ENCODE peak calls at places on chromosomes 1 and 21, in seven cellular contexts. H, M, S, Z, Y, F and L are unnamed samples.

GRCh38 chr21:46081862-46082637 is 15.9 kb upstream of the COL6A2 start:
- DNase-seq in H (no peak), M (no peak), S (no peak), Z (no peak), Y (peak), F (no peak), L (no peak)

GRCh38 chr1:12604114-12604874 is 13.7 kb downstream of the DHRS3 start:
- DNase-seq in H (no peak), M (peak), S (peak), Z (peak), Y (no peak), F (peak), L (peak)

GRCh38 chr1:51264470-51264869 is 28.4 kb downstream of the RNF11 start:
- DNase-seq in H (no peak), M (peak), S (no peak), Z (no peak), Y (no peak), F (no peak), L (peak)

GRCh38 chr1:173954179-173954578 is 37.1 kb upstream of the SERPINC1 start:
- DNase-seq in H (no peak), M (no peak), S (no peak), Z (no peak), Y (no peak), F (no peak), L (no peak)

GRCh38 chr1:87273291-87273690 is 55.4 kb upstream of the LMO4 start:
- DNase-seq in H (no peak), M (no peak), S (no peak), Z (no peak), Y (no peak), F (no peak), L (no peak)

GRCh38 chr21:24367936-24368335 is 1239.3 kb downstream of the MRPL39 start:
- DNase-seq in H (no peak), M (no peak), S (no peak), Z (no peak), Y (no peak), F (no peak), L (no peak)

GRCh38 chr1:247145279-247145678 is 26.5 kb downstream of the ZNF124 start:
- DNase-seq in H (peak), M (no peak), S (no peak), Z (no peak), Y (no peak), F (no peak), L (no peak)

GRCh38 chr1:34190692-34191091 is 14.0 kb downstream of the C1orf94 start:
- DNase-seq in H (no peak), M (no peak), S (peak), Z (no peak), Y (no peak), F (no peak), L (peak)

GRCh38 chr1:36128126-36128904 is 3.3 kb upstream of the COL8A2 start:
- DNase-seq in H (no peak), M (no peak), S (no peak), Z (no peak), Y (no peak), F (no peak), L (peak)

GRCh38 chr1:168179411-168180147 is 817 bp downstream of the TIPRL start:
- DNase-seq in H (no peak), M (no peak), S (peak), Z (no peak), Y (no peak), F (no peak), L (no peak)

GRCh38 chr1:32742132-32742947 is 39.8 kb upstream of the SYNC start:
- DNase-seq in H (no peak), M (no peak), S (no peak), Z (peak), Y (peak), F (peak), L (no peak)

GRCh38 chr1:174005032-174005431 is 17.1 kb downstream of the RC3H1 start:
- DNase-seq in H (no peak), M (no peak), S (peak), Z (no peak), Y (no peak), F (no peak), L (no peak)

GRCh38 chr1:193104496-193104905 is 713 bp downstream of the GLRX2 start:
- DNase-seq in H (no peak), M (no peak), S (peak), Z (peak), Y (peak), F (peak), L (peak)

GRCh38 chr1:17736625-17737024 is 18.5 kb upstream of the ACTL8 start:
- DNase-seq in H (no peak), M (no peak), S (no peak), Z (no peak), Y (no peak), F (no peak), L (no peak)

GRCh38 chr1:153515504-153516394 is 20.0 kb downstream of the S100A6 start:
- DNase-seq in H (no peak), M (no peak), S (peak), Z (peak), Y (no peak), F (no peak), L (no peak)

GRCh38 chr1:107692580-107693345 is 272.2 kb downstream of the VAV3 start:
- DNase-seq in H (no peak), M (no peak), S (no peak), Z (no peak), Y (no peak), F (no peak), L (no peak)

GRCh38 chr1:7422081-7422480 is 349.0 kb upstream of the VAMP3 start:
- DNase-seq in H (no peak), M (no peak), S (no peak), Z (no peak), Y (peak), F (no peak), L (no peak)

GRCh38 chr1:228073870-228074545 is 8.5 kb upstream of the ARF1 start:
- DNase-seq in H (no peak), M (no peak), S (peak), Z (no peak), Y (no peak), F (no peak), L (no peak)

GRCh38 chr1:188668083-188668482 is 1809.6 kb downstream of the BRINP3 start:
- DNase-seq in H (no peak), M (no peak), S (peak), Z (no peak), Y (no peak), F (no peak), L (no peak)

GRCh38 chr1:70586046-70586445 is 175.0 kb downstream of the CTH start:
- DNase-seq in H (no peak), M (no peak), S (no peak), Z (no peak), Y (no peak), F (no peak), L (no peak)

GRCh38 chr1:77741316-77741715 is 18.3 kb downstream of the USP33 start:
- DNase-seq in H (no peak), M (no peak), S (no peak), Z (no peak), Y (no peak), F (no peak), L (no peak)

GRCh38 chr1:206674236-206674635 is 10.5 kb upstream of the MAPKAPK2 start:
- DNase-seq in H (no peak), M (no peak), S (no peak), Z (no peak), Y (no peak), F (no peak), L (no peak)

GRCh38 chr1:63777965-63778880 is 4.4 kb downstream of the ROR1 start:
- DNase-seq in H (no peak), M (no peak), S (no peak), Z (no peak), Y (no peak), F (no peak), L (no peak)

GRCh38 chr1:218380125-218380977 is 35.2 kb downstream of the TGFB2 start:
- DNase-seq in H (no peak), M (peak), S (no peak), Z (no peak), Y (peak), F (peak), L (peak)

GRCh38 chr1:165352442-165353293 is 3.8 kb downstream of the LMX1A start:
- DNase-seq in H (no peak), M (no peak), S (no peak), Z (peak), Y (no peak), F (no peak), L (no peak)

GRCh38 chr1:43887748-43888147 is 45.9 kb upstream of the ARTN start:
- DNase-seq in H (no peak), M (no peak), S (no peak), Z (no peak), Y (no peak), F (no peak), L (no peak)

GRCh38 chr1:159889202-159889601 is 10.8 kb downstream of the CFAP45 start:
- DNase-seq in H (no peak), M (no peak), S (peak), Z (no peak), Y (no peak), F (no peak), L (no peak)

GRCh38 chr1:2807678-2808385 is 6.3 kb upstream of the TTC34 start:
- DNase-seq in H (no peak), M (no peak), S (no peak), Z (no peak), Y (no peak), F (no peak), L (no peak)

DNA sequence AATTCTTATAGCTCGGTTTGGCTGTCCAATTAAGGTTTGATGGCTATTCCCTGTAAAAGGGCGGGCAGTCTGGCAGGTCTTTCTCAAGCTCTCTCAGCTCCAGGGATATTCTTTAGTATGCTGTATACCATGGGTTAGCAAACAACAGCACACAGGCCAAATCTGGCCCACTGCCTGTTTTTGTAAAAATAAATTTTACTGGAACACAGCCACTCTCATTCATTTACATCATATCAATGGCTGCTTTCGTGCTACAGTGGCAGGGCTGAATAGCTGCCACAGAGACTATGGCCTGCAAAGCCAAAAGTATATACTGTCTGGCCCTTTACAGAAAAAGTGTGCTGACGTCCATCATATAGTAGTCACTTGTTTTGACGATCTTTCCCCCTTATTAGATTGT is 32.0 kb downstream of the MACO1 start:
- DNase-seq in H (no peak), M (peak), S (no peak), Z (peak), Y (no peak), F (no peak), L (no peak)
- TF ChIP-seq POLR2A in H (no peak), M (no peak), S (no peak), Z (no peak), Y (no peak), F (no peak), L (no peak)

DNA sequence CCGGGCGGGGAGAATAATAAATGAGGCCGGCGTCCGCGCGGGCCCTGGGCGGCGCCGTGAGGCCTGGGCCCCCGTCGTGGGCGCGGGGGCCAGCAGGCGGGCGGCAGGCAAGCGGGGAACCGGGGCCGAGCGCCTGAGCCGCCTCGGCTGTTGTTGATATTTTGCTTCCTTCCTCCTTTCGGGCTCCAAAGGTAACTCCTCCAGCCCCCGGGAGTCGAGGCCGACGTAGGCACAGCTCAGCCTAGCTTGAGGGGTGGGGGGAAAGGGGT is at the start of gene MEF2D:
- DNase-seq in H (no peak), M (no peak), S (no peak), Z (no peak), Y (no peak), F (no peak), L (no peak)
- TF ChIP-seq POLR2A in H (peak), M (no peak), S (peak), Z (no peak), Y (no peak), F (peak), L (no peak)

DNA sequence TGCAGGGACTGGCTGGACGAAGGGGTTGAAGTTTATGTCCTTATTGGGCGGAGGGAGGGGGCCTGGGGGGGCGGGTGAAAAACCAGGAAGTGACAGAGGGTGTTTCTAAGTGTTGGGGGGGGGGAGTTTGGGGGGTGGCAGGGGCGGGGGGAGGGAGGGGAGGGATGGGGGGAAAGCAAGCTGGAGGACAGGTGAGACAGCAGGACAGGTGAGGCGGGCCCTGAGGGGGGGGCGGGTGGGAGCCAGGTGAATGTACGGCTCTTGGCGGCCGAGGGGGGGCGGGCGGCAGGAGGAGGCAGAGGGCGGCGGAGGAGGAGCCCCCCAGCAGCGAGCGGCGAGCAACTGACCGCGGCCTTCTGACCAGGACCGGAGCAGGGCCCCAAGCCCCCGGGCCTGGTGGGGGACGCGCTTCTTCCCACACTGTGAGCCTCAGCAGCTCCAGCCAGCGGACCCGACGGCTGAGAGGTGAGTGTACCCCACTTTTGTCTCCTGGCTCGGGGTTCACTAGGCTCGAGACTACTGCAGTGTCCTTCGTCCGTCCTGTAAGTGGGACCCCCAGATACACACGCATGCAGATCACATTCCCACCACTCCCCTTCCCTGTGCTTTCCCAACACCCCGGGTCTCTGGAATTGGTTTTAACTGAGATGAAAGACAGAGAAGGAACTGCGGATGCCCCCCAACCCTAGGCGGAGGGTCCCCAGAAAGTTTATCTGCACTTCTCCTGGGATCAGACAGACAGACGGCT is at the start of gene ZBTB7B:
- DNase-seq in H (no peak), M (peak), S (peak), Z (peak), Y (peak), F (peak), L (no peak)
- TF ChIP-seq POLR2A in H (no peak), M (no peak), S (no peak), Z (peak), Y (peak), F (no peak), L (no peak)

GRCh38 chr1:95183952-95184351 is 50.1 kb upstream of the RWDD3 start:
- DNase-seq in H (no peak), M (no peak), S (no peak), Z (no peak), Y (no peak), F (no peak), L (no peak)

GRCh38 chr1:95176859-95177258 is 57.2 kb upstream of the RWDD3 start:
- DNase-seq in H (no peak), M (no peak), S (no peak), Z (no peak), Y (no peak), F (no peak), L (no peak)

DNA sequence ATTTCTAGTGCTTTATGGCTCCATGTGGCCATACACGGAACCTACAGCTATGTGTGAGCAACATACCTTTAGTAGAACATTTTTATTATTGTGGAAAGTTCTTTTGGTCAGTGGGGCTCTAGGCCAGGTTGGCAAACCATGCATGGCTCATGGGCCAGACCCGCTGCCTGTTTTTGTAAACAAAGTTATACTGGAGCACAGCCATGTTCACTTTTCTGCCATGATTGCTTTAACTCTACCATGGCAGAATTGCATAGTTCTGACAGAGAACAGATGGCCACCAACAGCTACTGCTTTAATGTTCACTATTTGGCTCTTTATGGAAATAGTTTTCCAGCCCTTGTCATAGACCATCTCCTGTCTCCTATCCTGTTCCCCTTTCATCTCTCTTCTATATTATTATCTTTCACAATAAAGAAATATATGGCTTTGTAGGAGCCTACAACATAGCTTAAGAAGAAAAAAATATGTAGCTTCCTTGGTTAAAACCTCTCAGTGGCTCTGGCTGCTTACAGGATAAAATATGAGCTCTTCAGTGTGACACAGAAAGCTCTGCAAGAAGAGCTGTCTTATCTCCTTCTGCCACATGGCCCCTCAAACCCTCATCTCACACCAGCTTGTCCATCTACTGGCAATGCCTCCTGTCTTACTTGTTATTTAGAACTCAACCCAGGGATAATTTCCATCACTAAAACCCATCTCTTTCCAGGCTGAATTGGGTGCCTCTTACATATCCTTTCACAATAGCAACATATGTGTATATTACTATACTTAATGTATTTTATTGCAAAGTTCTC is 54.6 kb upstream of the RWDD3 start:
- DNase-seq in H (no peak), M (no peak), S (no peak), Z (no peak), Y (no peak), F (no peak), L (no peak)
- TF ChIP-seq POLR2A in H (no peak), M (no peak), S (no peak), Z (no peak), Y (no peak), F (no peak), L (no peak)

DNA sequence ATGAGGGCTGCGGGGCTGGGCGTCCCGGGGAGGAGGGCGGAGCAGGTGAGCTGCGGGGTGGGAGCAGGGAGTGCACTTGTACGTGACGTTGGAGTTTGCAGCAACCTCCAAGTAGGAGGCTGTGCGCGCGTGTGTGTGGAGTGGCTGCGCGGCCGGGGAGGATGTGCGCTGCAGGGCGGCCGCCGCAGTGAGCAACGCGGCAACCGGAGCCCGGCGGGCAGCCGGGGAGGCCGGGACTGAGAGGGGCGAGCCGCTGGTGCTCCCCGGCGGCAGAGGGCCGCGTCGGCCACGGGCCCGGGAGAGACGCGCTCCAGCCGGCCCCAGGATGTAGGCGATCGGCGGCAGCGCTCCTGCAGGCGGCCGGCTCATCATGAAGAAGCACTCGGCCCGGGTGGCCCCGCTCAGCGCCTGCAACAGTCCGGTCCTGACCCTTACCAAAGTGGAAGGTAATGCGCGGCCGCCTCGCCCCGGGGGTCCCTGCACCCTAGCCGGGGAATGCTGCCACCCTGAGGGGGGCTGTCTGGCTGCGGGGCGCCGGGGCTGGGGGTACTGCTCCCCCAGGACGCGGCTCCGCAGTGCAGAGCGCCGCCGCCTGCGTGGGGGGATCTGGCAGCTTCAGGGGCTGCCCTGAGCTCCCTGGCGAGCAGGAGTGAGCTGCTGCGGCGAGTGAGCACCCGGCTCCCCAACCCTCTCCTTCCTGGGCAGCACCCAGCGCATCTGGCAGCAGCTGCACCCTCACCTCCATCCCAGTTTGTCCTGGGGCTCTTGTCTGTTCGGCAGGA is 158.9 kb upstream of the COA6 start:
- DNase-seq in H (no peak), M (no peak), S (no peak), Z (peak), Y (peak), F (peak), L (no peak)
- TF ChIP-seq POLR2A in H (no peak), M (no peak), S (no peak), Z (no peak), Y (peak), F (no peak), L (no peak)

DNA sequence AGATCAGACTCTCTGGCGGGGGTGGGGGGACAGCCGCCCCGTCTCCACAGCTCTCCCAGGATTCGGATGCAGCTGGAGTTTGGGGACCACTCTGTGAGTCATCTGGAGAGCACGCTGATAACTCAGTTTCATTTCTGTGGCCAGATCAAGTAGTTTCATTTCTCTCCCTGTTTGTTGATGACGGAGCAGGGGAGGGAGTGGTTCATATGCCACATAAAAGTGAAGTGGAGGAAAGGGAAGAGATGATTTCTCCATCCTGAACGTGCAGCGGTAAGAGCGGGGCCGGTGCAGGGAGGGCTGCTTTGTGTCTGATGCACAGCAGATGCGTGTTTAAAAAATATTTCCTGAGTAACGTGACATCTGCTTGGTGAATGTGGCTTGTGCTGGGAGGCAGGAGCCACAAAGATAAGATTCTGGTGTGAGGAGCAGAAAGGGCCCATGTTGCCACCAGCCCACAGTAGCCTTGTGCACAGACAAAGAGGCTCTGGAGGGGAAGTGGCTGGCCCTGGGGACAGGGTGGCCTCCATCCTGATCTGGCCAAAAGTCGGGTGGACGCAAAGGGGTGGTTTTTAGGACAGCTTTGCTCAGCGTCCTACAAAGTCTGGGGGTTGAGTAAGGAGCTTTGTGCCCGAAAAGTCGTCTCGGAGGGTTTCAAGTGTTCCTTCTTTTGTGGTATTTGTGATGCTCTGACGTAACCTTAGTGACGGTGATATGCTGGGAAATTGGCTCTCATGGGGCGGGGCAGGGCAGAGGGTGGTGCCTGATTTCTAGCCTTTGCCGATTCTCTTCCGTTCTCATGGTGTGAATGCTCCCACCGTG is at the start of gene MX2:
- DNase-seq in H (no peak), M (no peak), S (peak), Z (peak), Y (peak), F (no peak), L (peak)
- TF ChIP-seq POLR2A in H (no peak), M (no peak), S (no peak), Z (peak), Y (no peak), F (peak), L (peak)